ENCODE peak calls at places on chromosomes 12 and 14, in seven cellular contexts. W is posterior cingulate gyrus; Z is T-helper 17 cell; A is activated CD4-positive, alpha-beta T cell treated with anti-CD3 and anti-CD28 coated beads for 48 hours; K is midbrain; I is activated T-cell treated with anti-CD3 and anti-CD28 coated beads for 1 hour; F is T-helper 1 cell. H is an unnamed sample.

GRCh38 chr12:54411398-54412241 is 7.4 kb downstream of the ITGA5 start:
- DNase-seq in W (no peak), I (peak), F (peak), K (no peak), A (peak), Z (peak), H (peak)

GRCh38 chr14:60723218-60724079 is 702 bp downstream of the SIX4 start:
- DNase-seq in W (peak), A (peak), F (peak), Z (no peak), K (peak), I (no peak), H (no peak)

GRCh38 chr14:85423889-85424288 is 106.1 kb upstream of the FLRT2 start:
- DNase-seq in K (no peak), I (no peak), A (no peak), F (no peak), W (no peak), Z (no peak), H (no peak)

GRCh38 chr14:105316968-105317498 is 2.5 kb downstream of the PACS2 start:
- DNase-seq in W (no peak), I (no peak), F (no peak), K (no peak), Z (no peak), A (no peak), H (no peak)

GRCh38 chr12:131454418-131455217 is 256.3 kb upstream of the SFSWAP start:
- DNase-seq in K (peak), Z (no peak), I (no peak), A (peak), W (no peak), F (peak), H (no peak)

GRCh38 chr12:56644654-56645053 is 1.1 kb downstream of the ATP5F1B start:
- DNase-seq in I (no peak), W (no peak), A (no peak), F (no peak), K (no peak), Z (no peak), H (no peak)

GRCh38 chr12:10363665-10363921 is 26.2 kb downstream of the KLRK1 start:
- DNase-seq in W (no peak), Z (no peak), K (peak), I (no peak), F (no peak), A (no peak), H (no peak)

GRCh38 chr12:124994435-124994975 is 1.1 kb downstream of the BRI3BP start:
- DNase-seq in F (peak), K (no peak), W (no peak), I (no peak), A (peak), Z (no peak), H (no peak)

GRCh38 chr12:22640851-22641250 is 15.9 kb downstream of the ETNK1 start:
- DNase-seq in K (no peak), A (no peak), Z (no peak), W (no peak), I (no peak), F (no peak), H (no peak)

GRCh38 chr12:57216931-57217871 is 607 bp downstream of the NXPH4 start:
- DNase-seq in K (no peak), Z (no peak), F (no peak), A (peak), I (no peak), W (no peak), H (no peak)

GRCh38 chr12:2284857-2285256 is 232.1 kb downstream of the CACNA1C start:
- DNase-seq in Z (no peak), K (peak), F (peak), I (no peak), W (peak), A (peak), H (no peak)

GRCh38 chr12:127150479-127150878 is 1116.5 kb upstream of the TMEM132C start:
- DNase-seq in K (no peak), W (no peak), Z (no peak), A (no peak), I (no peak), F (no peak), H (no peak)

GRCh38 chr14:54102530-54102929 is 145.9 kb upstream of the BMP4 start:
- DNase-seq in A (no peak), F (no peak), I (no peak), Z (no peak), W (no peak), K (no peak), H (no peak)

GRCh38 chr14:52397844-52398243 is 83.7 kb downstream of the PTGER2 start:
- DNase-seq in A (no peak), F (no peak), W (no peak), I (no peak), K (no peak), Z (no peak), H (no peak)

GRCh38 chr12:123077298-123078113 is 73.4 kb downstream of the PITPNM2 start:
- DNase-seq in K (no peak), A (no peak), W (no peak), I (no peak), F (no peak), Z (no peak), H (no peak)

GRCh38 chr12:114201794-114202193 is 204.2 kb downstream of the TBX5 start:
- DNase-seq in I (no peak), F (no peak), Z (no peak), A (no peak), K (no peak), W (no peak), H (no peak)

GRCh38 chr12:42086021-42086420 is 58.7 kb downstream of the GXYLT1 start:
- DNase-seq in K (no peak), Z (no peak), F (no peak), I (no peak), W (no peak), A (no peak), H (no peak)

GRCh38 chr12:109020750-109021380 is at the start of gene SVOP:
- DNase-seq in F (peak), I (peak), Z (no peak), A (peak), K (peak), W (peak), H (peak)